ENCODE peak calls at places on chromosome 5, in four cellular contexts. I, G, T and L are unnamed samples.

GRCh38 chr5:125582358-125582757 is 835.9 kb upstream of the ZNF608 start:
- DNase-seq in I (no peak), G (no peak), T (no peak), L (no peak)

GRCh38 chr5:80141147-80141671 is 106.1 kb downstream of the THBS4 start:
- DNase-seq in I (no peak), G (peak), T (no peak), L (no peak)

GRCh38 chr5:35114698-35115097 is 66.9 kb upstream of the AGXT2 start:
- DNase-seq in I (no peak), G (no peak), T (no peak), L (no peak)

GRCh38 chr5:169181785-169182184 is 119.2 kb downstream of the SLIT3 start:
- DNase-seq in I (no peak), G (no peak), T (no peak), L (no peak)

GRCh38 chr5:1536298-1537165 is 12.8 kb upstream of the LPCAT1 start:
- DNase-seq in I (peak), G (peak), T (peak), L (peak)

GRCh38 chr5:157290981-157291711 is 25.2 kb downstream of the CYFIP2 start:
- DNase-seq in I (no peak), G (no peak), T (no peak), L (no peak)

GRCh38 chr5:158676642-158677489 is 422.9 kb downstream of the EBF1 start:
- DNase-seq in I (no peak), G (no peak), T (no peak), L (no peak)

GRCh38 chr5:64854855-64855254 is 86.1 kb downstream of the CWC27 start:
- DNase-seq in I (no peak), G (no peak), T (no peak), L (no peak)

GRCh38 chr5:145825751-145826180 is 9.4 kb downstream of the PRELID2 start:
- DNase-seq in I (peak), G (no peak), T (peak), L (no peak)

GRCh38 chr5:147398860-147399259 is 111.0 kb downstream of the DPYSL3 start:
- DNase-seq in I (no peak), G (no peak), T (no peak), L (no peak)

GRCh38 chr5:179731791-179732411 is 721 bp upstream of the MAML1 start:
- DNase-seq in I (peak), G (peak), T (no peak), L (no peak)

GRCh38 chr5:139657363-139658321 is 9.5 kb downstream of the CXXC5 start:
- DNase-seq in I (no peak), G (no peak), T (no peak), L (no peak)

GRCh38 chr5:167284491-167284890 is 1007.0 kb upstream of the WWC1 start:
- DNase-seq in I (no peak), G (no peak), T (no peak), L (no peak)

GRCh38 chr5:38615042-38615441 is 58.6 kb upstream of the LIFR start:
- DNase-seq in I (no peak), G (no peak), T (no peak), L (no peak)

GRCh38 chr5:15938961-15939360 is 240.6 kb downstream of the MARCHF11 start:
- DNase-seq in I (no peak), G (no peak), T (no peak), L (no peak)

GRCh38 chr5:178114325-178115135 is 1.2 kb downstream of the N4BP3 start:
- DNase-seq in I (peak), G (no peak), T (peak), L (peak)

GRCh38 chr5:80128129-80128528 is 93.0 kb downstream of the THBS4 start:
- DNase-seq in I (no peak), G (no peak), T (no peak), L (no peak)

GRCh38 chr5:34031966-34032365 is 11.0 kb downstream of the C1QTNF3 start:
- DNase-seq in I (no peak), G (no peak), T (no peak), L (no peak)

GRCh38 chr5:138724470-138725146 is 28.6 kb upstream of the CTNNA1 start:
- DNase-seq in I (no peak), G (peak), T (no peak), L (no peak)

GRCh38 chr5:179401-179800 is 11.9 kb upstream of the LRRC14B start:
- DNase-seq in I (no peak), G (no peak), T (no peak), L (no peak)

GRCh38 chr5:147565524-147565923 is 55.7 kb upstream of the DPYSL3 start:
- DNase-seq in I (no peak), G (no peak), T (no peak), L (no peak)

GRCh38 chr5:5826911-5827310 is 404.4 kb downstream of the ICE1 start:
- DNase-seq in I (no peak), G (no peak), T (no peak), L (no peak)

GRCh38 chr5:167050568-167051214 is 1240.8 kb upstream of the WWC1 start:
- DNase-seq in I (no peak), G (no peak), T (no peak), L (no peak)

GRCh38 chr5:134189031-134189430 is 12.3 kb upstream of the SKP1 start:
- DNase-seq in I (no peak), G (no peak), T (no peak), L (no peak)

GRCh38 chr5:62343428-62343827 is 37.4 kb downstream of the KIF2A start:
- DNase-seq in I (no peak), G (no peak), T (no peak), L (no peak)

GRCh38 chr5:177427919-177428573 is 1.6 kb downstream of the GRK6 start:
- DNase-seq in I (peak), G (no peak), T (no peak), L (no peak)

GRCh38 chr5:14183187-14183939 is 40.2 kb downstream of the TRIO start:
- DNase-seq in I (no peak), G (no peak), T (no peak), L (no peak)

GRCh38 chr5:83715316-83716060 is 5.2 kb downstream of the HAPLN1 start:
- DNase-seq in I (no peak), G (no peak), T (no peak), L (no peak)

GRCh38 chr5:170757182-170757601 is 26.3 kb upstream of the GABRP start:
- DNase-seq in I (no peak), G (no peak), T (no peak), L (no peak)

GRCh38 chr5:67268233-67269011 is 71.8 kb upstream of the CD180 start:
- DNase-seq in I (no peak), G (peak), T (no peak), L (no peak)

GRCh38 chr5:31962321-31962720 is 211.8 kb downstream of the GOLPH3 start:
- DNase-seq in I (no peak), G (peak), T (no peak), L (no peak)

GRCh38 chr5:58259685-58260152 is 200.2 kb downstream of the PLK2 start:
- DNase-seq in I (no peak), G (no peak), T (no peak), L (no peak)